ENCODE peak calls at places on chromosome 13, in eight cellular contexts. C, S, N, X, R, H, B and Q are unnamed samples.

GRCh38 chr13:98476106-98476505 is 100.8 kb downstream of the STK24 start:
- DNase-seq in C (no peak), S (peak; percentile 50), N (no peak), X (no peak), R (peak; percentile 23), H (no peak), B (no peak), Q (no peak)

GRCh38 chr13:23468811-23469210 is 35.3 kb upstream of the SACS start:
- DNase-seq in C (no peak), S (no peak), N (no peak), X (no peak), R (no peak), H (no peak), B (no peak), Q (no peak)

GRCh38 chr13:92677571-92677970 is 549.0 kb upstream of the GPC6 start:
- DNase-seq in C (no peak), S (no peak), N (no peak), X (no peak), R (no peak), H (no peak), B (no peak), Q (no peak)

GRCh38 chr13:60169239-60170031 is 5.7 kb upstream of the DIAPH3 start:
- DNase-seq in C (no peak), S (no peak), N (no peak), X (no peak), R (no peak), H (no peak), B (no peak), Q (no peak)

GRCh38 chr13:46489586-46490023 is 63.4 kb upstream of the LRCH1 start:
- DNase-seq in C (peak; percentile 23), S (peak; percentile 86), N (no peak), X (peak; percentile 88), R (peak; percentile 77), H (peak; percentile 78), B (peak; percentile 78), Q (peak; percentile 98)

GRCh38 chr13:52034616-52035226 is 10.2 kb downstream of the UTP14C start:
- DNase-seq in C (peak; percentile 15), S (no peak), N (no peak), X (no peak), R (no peak), H (no peak), B (no peak), Q (no peak)

GRCh38 chr13:100349594-100349993 is 239.0 kb downstream of the GGACT start:
- DNase-seq in C (no peak), S (no peak), N (no peak), X (no peak), R (no peak), H (no peak), B (no peak), Q (no peak)

GRCh38 chr13:111508902-111509509 is 188.6 kb downstream of the TEX29 start:
- DNase-seq in C (no peak), S (no peak), N (no peak), X (no peak), R (no peak), H (no peak), B (no peak), Q (no peak)

GRCh38 chr13:99984463-99985242 is 3.1 kb downstream of the ZIC2 start:
- DNase-seq in C (peak; percentile 63), S (peak; percentile 32), N (no peak), X (no peak), R (no peak), H (no peak), B (no peak), Q (no peak)

GRCh38 chr13:37097008-37097579 is 8.4 kb downstream of the CSNK1A1L start:
- DNase-seq in C (no peak), S (peak; percentile 24), N (no peak), X (peak; percentile 89), R (no peak), H (no peak), B (no peak), Q (peak; percentile 8)

GRCh38 chr13:52804202-52804641 is 44.2 kb downstream of the PCDH8 start:
- DNase-seq in C (peak; percentile 2), S (no peak), N (no peak), X (peak; percentile 49), R (peak; percentile 47), H (no peak), B (no peak), Q (no peak)

GRCh38 chr13:57527114-57527770 is 104.3 kb upstream of the PCDH17 start:
- DNase-seq in C (no peak), S (no peak), N (no peak), X (no peak), R (no peak), H (no peak), B (no peak), Q (no peak)

GRCh38 chr13:30113983-30114491 is 193.3 kb downstream of the KATNAL1 start:
- DNase-seq in C (no peak), S (no peak), N (no peak), X (no peak), R (no peak), H (no peak), B (no peak), Q (no peak)

GRCh38 chr13:30116379-30116778 is 191.0 kb downstream of the KATNAL1 start:
- DNase-seq in C (no peak), S (no peak), N (no peak), X (no peak), R (no peak), H (no peak), B (no peak), Q (no peak)

GRCh38 chr13:30113531-30113930 is 193.8 kb downstream of the KATNAL1 start:
- DNase-seq in C (no peak), S (no peak), N (no peak), X (no peak), R (no peak), H (peak; percentile 54), B (no peak), Q (no peak)

GRCh38 chr13:30114586-30115256 is 192.6 kb downstream of the KATNAL1 start:
- DNase-seq in C (peak; percentile 77), S (peak; percentile 79), N (peak; percentile 90), X (peak; percentile 77), R (peak; percentile 82), H (peak; percentile 88), B (peak; percentile 67), Q (peak; percentile 79)

GRCh38 chr13:30115257-30115600 is 192.1 kb downstream of the KATNAL1 start:
- DNase-seq in C (no peak), S (no peak), N (no peak), X (no peak), R (no peak), H (no peak), B (no peak), Q (no peak)
- H3K4me3 ChIP-seq in C (peak overlapping the region; percentile 54), S (peak overlapping the region; percentile 27), N (peak overlapping the region; percentile 71), X (peak overlapping the region; percentile 57), R (peak overlapping the region; percentile 55), H (peak overlapping the region; percentile 57), B (peak overlapping the region; percentile 38), Q (peak overlapping the region; percentile 20)

DNA sequence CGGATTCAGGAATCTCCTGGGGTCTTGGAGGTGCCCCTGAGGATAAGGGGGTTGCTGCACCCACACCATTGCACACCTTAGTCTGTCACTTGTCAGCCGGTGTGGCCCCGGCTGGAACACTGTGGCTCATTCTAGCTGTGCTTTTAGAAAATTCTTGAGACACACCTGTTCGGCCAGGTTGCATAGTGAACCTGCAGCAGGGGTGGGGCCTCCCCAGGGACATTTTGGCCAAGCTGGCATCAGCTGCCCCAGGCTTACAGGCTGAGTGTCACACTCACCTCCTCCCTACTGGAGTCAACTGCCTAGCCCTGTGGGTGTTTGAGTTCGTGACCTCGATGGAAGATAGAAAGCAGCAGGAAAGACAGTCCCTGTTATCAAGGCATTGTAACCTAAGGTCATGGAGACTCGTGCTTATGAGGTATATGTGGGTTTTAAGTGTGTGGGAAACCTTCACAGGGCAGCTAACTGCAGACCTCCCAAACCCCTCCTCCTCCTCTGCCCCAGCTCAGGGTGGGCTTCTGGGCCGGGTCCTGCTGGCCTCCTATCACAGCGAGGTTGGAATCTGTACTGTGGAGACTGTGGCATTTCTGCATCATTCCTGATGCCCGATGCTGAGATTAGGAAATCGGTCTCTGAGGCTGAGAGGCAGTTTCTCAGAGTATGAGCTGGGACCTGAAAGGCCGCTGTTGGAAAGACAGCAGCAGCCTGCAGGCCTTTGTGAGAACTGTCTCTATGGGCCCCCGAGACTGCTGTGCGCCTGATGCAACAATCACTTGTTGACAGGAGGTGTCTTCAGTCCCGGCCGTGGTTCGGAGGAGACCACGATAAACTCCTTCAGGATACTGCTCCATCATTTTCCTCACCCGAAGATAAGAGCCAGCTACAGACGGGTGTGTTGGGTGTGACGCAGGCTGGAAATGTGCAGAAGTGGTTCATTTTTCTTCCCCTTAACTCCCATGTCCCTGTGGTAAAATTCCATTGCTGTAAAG is 72.2 kb downstream of the ATP11A start:
- DNase-seq in C (peak; percentile 25), S (no peak), N (no peak), X (peak; percentile 78), R (peak; percentile 89), H (no peak), B (no peak), Q (peak; percentile 62)
- TF ChIP-seq CTCF in C (no peak), S (no peak), N (no peak), X (no peak), R (peak; percentile 37), H (no peak), B (no peak), Q (peak; percentile 4)

GRCh38 chr13:76885203-76886004 is 801 bp downstream of the KCTD12 start:
- DNase-seq in C (peak; percentile 86), S (peak; percentile 81), N (peak; percentile 36), X (peak; percentile 71), R (peak; percentile 80), H (peak; percentile 73), B (peak; percentile 33), Q (peak; percentile 69)

GRCh38 chr13:76884571-76885202 is 1.5 kb downstream of the KCTD12 start:
- DNase-seq in C (peak; percentile 60), S (peak; percentile 23), N (no peak), X (peak; percentile 32), R (peak; percentile 51), H (no peak), B (peak; percentile 21), Q (peak; percentile 75)

GRCh38 chr13:76882431-76882830 is 3.8 kb downstream of the KCTD12 start:
- DNase-seq in C (peak; percentile 82), S (peak; percentile 13), N (no peak), X (peak; percentile 33), R (peak; percentile 76), H (no peak), B (peak; percentile 32), Q (peak; percentile 87)

GRCh38 chr13:76886005-76886291 is 257 bp downstream of the KCTD12 start:
- DNase-seq in C (no peak), S (no peak), N (no peak), X (no peak), R (no peak), H (no peak), B (no peak), Q (no peak)

GRCh38 chr13:76884167-76884566 is 2.0 kb downstream of the KCTD12 start:
- DNase-seq in C (peak; percentile 79), S (peak; percentile 30), N (no peak), X (peak; percentile 5), R (peak; percentile 73), H (peak; percentile 34), B (peak; percentile 22), Q (peak; percentile 50)
- H3K4me3 ChIP-seq in C (peak overlapping the region; percentile 77), S (peak overlapping the region; percentile 65), N (no peak overlapping the region), X (peak overlapping the region; percentile 83), R (peak overlapping the region; percentile 94), H (peak overlapping the region; percentile 69), B (peak overlapping the region; percentile 71), Q (peak overlapping the region; percentile 74)

DNA sequence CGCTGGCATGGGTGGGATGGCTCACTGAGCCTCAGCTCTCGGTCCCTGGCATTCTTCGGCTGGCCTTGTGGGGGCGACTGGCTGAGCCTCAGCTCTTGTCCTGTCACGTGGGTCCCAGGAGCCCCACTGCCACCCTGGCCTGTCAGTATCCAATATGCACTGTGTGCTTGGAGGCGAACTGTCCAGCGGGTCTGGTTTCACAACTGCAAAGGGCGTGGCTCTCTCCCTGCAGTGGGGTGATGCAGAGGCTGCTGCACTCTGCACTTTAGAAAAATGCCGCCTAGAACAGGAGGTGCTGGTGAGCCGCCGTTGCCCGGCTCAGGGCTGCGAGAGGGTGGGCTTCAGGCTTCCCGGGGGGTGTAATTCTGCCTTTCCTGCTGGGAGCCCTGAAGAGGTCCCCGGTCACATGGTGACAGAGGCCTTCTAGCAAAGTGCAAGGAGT is 17.0 kb upstream of the TMEM255B start:
- DNase-seq in C (peak; percentile 56), S (no peak), N (no peak), X (peak; percentile 22), R (peak; percentile 50), H (peak; percentile 61), B (no peak), Q (peak; percentile 58)
- TF ChIP-seq CTCF in C (peak; percentile 36), S (peak; percentile 39), N (no peak), X (no peak), R (peak; percentile 20), H (no peak), B (no peak), Q (peak; percentile 16)